ENCODE peak calls at places on chromosome 9, in nine cellular contexts. G is pancreas, D is kidney epithelial cell, V is heart left ventricle, B is HCT116, R is tibial artery, U is Peyer's patch, P is testis, F is GM12878. J is an unnamed sample.

GRCh38 chr9:13083973-13084528 is 195.4 kb downstream of the MPDZ start:
- DNase-seq in D (peak; percentile 4), B (no peak), F (no peak), U (no peak), G (no peak), V (no peak), P (no peak), R (no peak), J (no peak)

GRCh38 chr9:37061763-37062162 is 27.7 kb upstream of the PAX5 start:
- DNase-seq in G (no peak), D (no peak), F (no peak), R (no peak), V (no peak), U (no peak), B (no peak), P (no peak), J (no peak)

GRCh38 chr9:110443878-110444245 is 106.2 kb upstream of the TXNDC8 start:
- DNase-seq in U (no peak), B (no peak), G (no peak), D (no peak), V (no peak), F (no peak), P (no peak), R (no peak), J (no peak)

GRCh38 chr9:28688172-28688571 is 1114.9 kb upstream of the C9orf72 start:
- DNase-seq in V (no peak), F (no peak), D (peak; percentile 32), B (no peak), U (no peak), R (no peak), G (no peak), P (no peak), J (no peak)

GRCh38 chr9:96009690-96010477 is 134.4 kb downstream of the ERCC6L2 start:
- DNase-seq in D (no peak), V (no peak), P (no peak), G (no peak), B (no peak), R (no peak), U (no peak), F (no peak), J (no peak)

GRCh38 chr9:135105938-135106491 is 18.5 kb downstream of the OLFM1 start:
- DNase-seq in U (no peak), F (no peak), B (no peak), R (no peak), P (no peak), V (peak; percentile 38), D (no peak), G (no peak), J (no peak)

GRCh38 chr9:106733828-106734227 is 129.1 kb upstream of the ZNF462 start:
- DNase-seq in G (no peak), F (no peak), R (no peak), U (no peak), D (no peak), P (no peak), V (no peak), B (no peak), J (no peak)

GRCh38 chr9:109107402-109108240 is 12.1 kb downstream of the TMEM245 start:
- DNase-seq in B (peak; percentile 48), U (no peak), D (peak; percentile 54), V (no peak), G (no peak), P (no peak), R (no peak), F (no peak), J (no peak)

GRCh38 chr9:93673844-93674334 is 97.5 kb downstream of the PHF2 start:
- DNase-seq in U (no peak), G (no peak), R (peak; percentile 60), V (peak; percentile 4), D (no peak), P (peak; percentile 7), F (no peak), B (no peak), J (peak; percentile 57)

GRCh38 chr9:88809371-88809770 is 181.9 kb upstream of the S1PR3 start:
- DNase-seq in B (no peak), F (no peak), P (no peak), G (no peak), V (no peak), D (no peak), R (no peak), U (no peak), J (no peak)

GRCh38 chr9:113991714-113992113 is 86.4 kb downstream of the AMBP start:
- DNase-seq in B (no peak), R (no peak), P (no peak), U (no peak), D (no peak), F (no peak), G (no peak), V (no peak), J (no peak)

GRCh38 chr9:122020398-122020797 is 72.7 kb downstream of the TTLL11 start:
- DNase-seq in R (no peak), F (no peak), P (no peak), U (no peak), B (no peak), V (no peak), G (no peak), D (no peak), J (no peak)

GRCh38 chr9:122015165-122015821 is 77.8 kb downstream of the TTLL11 start:
- DNase-seq in F (no peak), V (no peak), B (no peak), D (no peak), G (no peak), R (no peak), P (no peak), U (no peak), J (no peak)

GRCh38 chr9:122011818-122012498 is 81.2 kb downstream of the TTLL11 start:
- DNase-seq in D (no peak), G (no peak), F (no peak), P (no peak), R (no peak), V (no peak), B (no peak), U (no peak), J (no peak)

GRCh38 chr9:122016789-122017188 is 76.3 kb downstream of the TTLL11 start:
- DNase-seq in F (no peak), R (no peak), D (no peak), P (peak; percentile 53), B (no peak), G (no peak), U (no peak), V (no peak), J (no peak)

DNA sequence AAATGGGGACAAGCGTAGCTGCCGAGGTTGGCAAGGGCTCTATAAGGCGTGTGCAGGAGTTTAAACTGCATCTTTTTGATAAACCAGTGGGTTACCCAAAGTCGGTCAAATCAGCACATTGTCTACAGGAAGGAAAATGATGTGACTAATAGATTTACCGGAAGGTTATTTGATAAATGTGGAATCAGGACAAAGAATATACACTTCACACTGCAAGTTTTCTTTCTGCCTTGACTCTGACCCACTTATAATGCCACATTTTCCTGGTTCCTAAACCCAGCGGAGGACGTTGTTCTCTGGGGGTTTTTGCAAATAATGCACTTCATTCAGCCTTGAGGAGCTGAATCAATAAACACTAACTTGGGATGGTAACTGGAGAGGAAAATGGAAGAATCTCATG is 76.8 kb downstream of the TTLL11 start:
- DNase-seq in B (no peak), R (no peak), V (no peak), U (no peak), G (no peak), D (no peak), P (no peak), F (no peak), J (no peak)
- H3K36me3 ChIP-seq in B (no peaks in the 10 kb centered on the region), R (peaks cover 8% of the 10 kb centered on the region), V (no peaks in the 10 kb centered on the region), U (no peaks in the 10 kb centered on the region), G (no peaks in the 10 kb centered on the region), D (no peaks in the 10 kb centered on the region), P (no peaks in the 10 kb centered on the region), F (no peaks in the 10 kb centered on the region), J (no peaks in the 10 kb centered on the region)

GRCh38 chr9:87701491-87701890 is 24.4 kb upstream of the CTSL start:
- DNase-seq in D (no peak), P (no peak), B (no peak), V (no peak), R (no peak), U (no peak), F (no peak), G (no peak), J (no peak)

GRCh38 chr9:87703636-87704276 is 22.2 kb upstream of the CTSL start:
- DNase-seq in U (no peak), R (no peak), B (no peak), P (no peak), V (no peak), G (peak; percentile 37), F (no peak), D (no peak), J (no peak)

GRCh38 chr9:87704342-87704741 is 21.6 kb upstream of the CTSL start:
- DNase-seq in F (no peak), V (no peak), B (no peak), G (no peak), R (no peak), P (no peak), D (no peak), U (no peak), J (no peak)

GRCh38 chr9:87701931-87702421 is 23.9 kb upstream of the CTSL start:
- DNase-seq in D (no peak), R (no peak), V (no peak), P (no peak), G (no peak), B (no peak), U (no peak), F (no peak), J (no peak)

DNA sequence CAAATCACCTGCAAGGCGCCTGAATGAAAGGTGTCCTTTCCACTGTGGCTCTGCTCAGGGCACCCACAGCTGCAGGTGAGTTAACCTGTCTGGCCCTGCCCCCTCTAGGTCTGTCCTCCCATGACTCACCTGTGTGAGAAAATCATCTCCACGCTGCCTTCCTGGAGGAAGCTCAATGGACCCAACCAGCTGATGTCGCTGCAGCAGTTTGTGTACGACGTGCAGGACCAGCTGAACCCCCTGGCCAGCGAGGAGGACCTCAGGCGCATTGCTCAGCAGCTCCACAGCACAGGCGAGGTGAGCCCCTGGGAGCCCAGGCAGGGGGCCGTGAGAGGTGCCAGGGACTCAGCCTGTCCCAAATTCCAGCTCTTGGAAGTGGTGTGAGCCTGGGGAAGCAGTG is 23.0 kb upstream of the CTSL start:
- DNase-seq in U (no peak), P (no peak), B (no peak), D (no peak), F (no peak), R (no peak), G (peak; percentile 41), V (no peak), J (no peak)
- H3K36me3 ChIP-seq in U (no peaks in the 10 kb centered on the region), P (no peaks in the 10 kb centered on the region), B (no peaks in the 10 kb centered on the region), D (peaks cover 8% of the 10 kb centered on the region), F (peaks cover 11% of the 10 kb centered on the region), R (no peaks in the 10 kb centered on the region), G (peaks cover 10% of the 10 kb centered on the region), V (peaks cover 24% of the 10 kb centered on the region), J (peaks cover 6% of the 10 kb centered on the region)

DNA sequence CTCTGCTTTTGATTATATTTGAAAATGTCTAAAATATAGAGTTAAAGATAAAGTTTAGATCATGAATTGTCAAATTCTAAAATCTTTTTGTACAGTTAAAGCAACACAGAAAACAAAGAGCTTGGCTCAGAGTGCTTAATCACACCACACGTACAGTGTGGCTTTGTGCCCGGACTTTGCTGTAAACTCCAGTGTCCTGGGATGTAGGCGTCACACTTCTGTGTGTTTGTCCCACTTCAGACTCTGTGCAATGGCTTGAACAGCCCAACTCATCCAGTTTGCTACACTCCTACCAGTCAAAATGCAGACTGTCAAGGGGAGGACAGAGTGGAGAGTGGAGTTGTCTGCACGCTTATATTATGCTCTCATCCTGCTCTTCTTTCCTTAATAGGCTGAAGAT is 45.3 kb downstream of the SMARCA2 start:
- DNase-seq in D (no peak), R (no peak), B (no peak), G (no peak), U (no peak), P (peak; percentile 36), F (no peak), V (peak; percentile 36), J (no peak)
- H3K36me3 ChIP-seq in D (no peaks in the 10 kb centered on the region), R (peaks cover 78% of the 10 kb centered on the region), B (no peaks in the 10 kb centered on the region), G (no peaks in the 10 kb centered on the region), U (no peaks in the 10 kb centered on the region), P (no peaks in the 10 kb centered on the region), F (peaks cover 56% of the 10 kb centered on the region), V (peaks cover 96% of the 10 kb centered on the region), J (peaks cover 85% of the 10 kb centered on the region)

GRCh38 chr9:136926749-136927148 is 17.8 kb downstream of the FBXW5 start:
- DNase-seq in B (no peak), V (no peak), P (no peak), D (no peak), G (no peak), F (no peak), U (no peak), R (no peak), J (no peak)
- H3K36me3 ChIP-seq in B (peaks cover 26% of the 10 kb centered on the region), V (peaks cover 33% of the 10 kb centered on the region), P (no peaks in the 10 kb centered on the region), D (no peaks in the 10 kb centered on the region), G (no peaks in the 10 kb centered on the region), F (peaks cover 21% of the 10 kb centered on the region), U (no peaks in the 10 kb centered on the region), R (peaks cover 29% of the 10 kb centered on the region), J (peaks cover 18% of the 10 kb centered on the region)